ENCODE peak calls at places on chromosomes 3 and 15, in seven cellular contexts. B is H1, S is HEK293T, H is HCT116, L is K562, D is GM12878, Y is HepG2. F is an unnamed sample.

GRCh38 chr3:103136621-103137020 is 701.8 kb downstream of the ZPLD1 start:
- DNase-seq in B (no peak), S (no peak), H (no peak), L (no peak), D (no peak), Y (no peak), F (no peak)

GRCh38 chr15:68542771-68543544 is 35.8 kb upstream of the CORO2B start:
- DNase-seq in B (no peak), S (no peak), H (no peak), L (no peak), D (no peak), Y (peak; percentile 32), F (no peak)

GRCh38 chr15:72236381-72237285 is 5.6 kb upstream of the PKM start:
- DNase-seq in B (no peak), S (no peak), H (no peak), L (no peak), D (no peak), Y (no peak), F (no peak)

GRCh38 chr15:52924641-52925040 is 134.5 kb upstream of the ONECUT1 start:
- DNase-seq in B (no peak), S (no peak), H (no peak), L (no peak), D (no peak), Y (no peak), F (no peak)

GRCh38 chr15:64938192-64938591 is 26.5 kb downstream of the ANKDD1A start:
- DNase-seq in B (no peak), S (no peak), H (peak; percentile 21), L (no peak), D (no peak), Y (peak; percentile 77), F (no peak)

GRCh38 chr15:59074607-59075006 is 30.3 kb upstream of the CCNB2 start:
- DNase-seq in B (no peak), S (no peak), H (no peak), L (no peak), D (peak; percentile 5), Y (no peak), F (no peak)

GRCh38 chr3:35067750-35068149 is 571.6 kb upstream of the ARPP21 start:
- DNase-seq in B (no peak), S (no peak), H (no peak), L (no peak), D (no peak), Y (no peak), F (no peak)

GRCh38 chr3:194434503-194434902 is 35.4 kb upstream of the GP5 start:
- DNase-seq in B (no peak), S (no peak), H (no peak), L (no peak), D (no peak), Y (no peak), F (no peak)

GRCh38 chr15:31274496-31275330 is 51.9 kb upstream of the KLF13 start:
- DNase-seq in B (no peak), S (no peak), H (no peak), L (no peak), D (no peak), Y (peak; percentile 40), F (peak; percentile 10)

GRCh38 chr3:169085827-169086226 is 577.7 kb downstream of the MECOM start:
- DNase-seq in B (no peak), S (no peak), H (no peak), L (no peak), D (no peak), Y (no peak), F (no peak)

GRCh38 chr3:130393594-130393993 is 48.1 kb downstream of the COL6A5 start:
- DNase-seq in B (no peak), S (no peak), H (no peak), L (no peak), D (no peak), Y (no peak), F (no peak)

GRCh38 chr3:48702320-48702921 is 14.6 kb downstream of the IP6K2 start:
- DNase-seq in B (no peak), S (no peak), H (no peak), L (no peak), D (no peak), Y (no peak), F (no peak)

GRCh38 chr3:174425422-174425821 is 433.7 kb upstream of the NAALADL2 start:
- DNase-seq in B (no peak), S (no peak), H (no peak), L (no peak), D (no peak), Y (no peak), F (no peak)

GRCh38 chr3:179324270-179324754 is 1.5 kb downstream of the ZNF639 start:
- DNase-seq in B (no peak), S (no peak), H (no peak), L (peak; percentile 27), D (no peak), Y (no peak), F (no peak)

GRCh38 chr3:145812396-145812795 is 348.6 kb downstream of the PLOD2 start:
- DNase-seq in B (no peak), S (no peak), H (no peak), L (no peak), D (no peak), Y (no peak), F (no peak)

GRCh38 chr3:150759319-150759718 is 3.6 kb downstream of the SIAH2 start:
- DNase-seq in B (no peak), S (no peak), H (no peak), L (no peak), D (no peak), Y (no peak), F (no peak)

GRCh38 chr3:171954644-171955365 is 84.6 kb upstream of the FNDC3B start:
- DNase-seq in B (no peak), S (no peak), H (no peak), L (no peak), D (no peak), Y (peak; percentile 54), F (no peak)

GRCh38 chr3:94117729-94118128 is 54.9 kb downstream of the NSUN3 start:
- DNase-seq in B (no peak), S (no peak), H (no peak), L (no peak), D (no peak), Y (no peak), F (no peak)
- TF ChIP-seq SP1 in B (no peak), S (no peak), H (no peak), L (no peak), D (no peak), Y (no peak), F (no peak)

DNA sequence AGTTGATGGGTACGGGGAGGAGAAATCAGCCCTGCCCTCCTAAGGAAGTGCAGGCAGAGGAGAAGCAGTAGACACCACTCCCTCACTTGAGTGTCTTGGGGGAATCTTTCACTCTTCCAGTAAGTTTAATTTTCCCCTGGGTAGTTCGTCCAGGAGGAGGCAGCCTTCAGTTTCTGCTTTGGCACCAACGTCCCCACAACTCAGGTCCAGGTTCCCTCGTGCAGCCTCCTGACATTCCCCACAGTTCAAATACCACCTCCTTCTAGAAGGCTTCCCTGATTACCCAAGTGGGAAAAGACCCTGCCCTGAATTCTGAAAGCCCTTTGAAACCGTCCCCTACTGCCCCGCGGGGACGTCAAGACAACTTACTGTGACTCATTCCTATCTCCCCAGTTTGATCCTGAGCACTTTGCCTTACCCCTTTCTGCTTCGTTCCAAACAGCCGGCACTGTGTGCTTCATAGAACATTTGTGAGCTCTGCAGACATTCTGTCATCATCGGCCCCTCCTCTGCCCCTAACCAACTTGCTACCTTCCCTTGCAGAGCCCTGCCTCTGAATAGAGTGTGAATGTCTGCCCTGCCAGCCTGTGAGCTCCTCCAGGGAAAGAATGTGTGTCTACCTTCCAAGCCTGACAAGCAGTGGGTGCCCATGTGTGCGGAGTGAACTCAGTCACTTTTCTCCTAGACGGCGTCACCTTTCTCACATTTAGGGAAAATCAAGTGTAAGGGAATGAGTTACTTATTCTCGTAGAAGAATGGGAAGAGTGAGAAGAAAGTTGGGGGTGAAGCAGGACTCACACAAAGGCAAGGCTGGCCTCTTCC is 14.5 kb upstream of the SRP14 start:
- DNase-seq in B (no peak), S (no peak), H (no peak), L (no peak), D (no peak), Y (no peak), F (no peak)
- TF ChIP-seq SP1 in B (no peak), S (no peak), H (no peak), L (no peak), D (no peak), Y (no peak), F (no peak)

GRCh38 chr3:42736081-42736480 is 33.5 kb upstream of the HHATL start:
- DNase-seq in B (no peak), S (no peak), H (no peak), L (no peak), D (no peak), Y (no peak), F (no peak)

GRCh38 chr3:42735609-42736008 is 33.0 kb upstream of the HHATL start:
- DNase-seq in B (no peak), S (no peak), H (no peak), L (no peak), D (no peak), Y (no peak), F (no peak)

GRCh38 chr3:42733501-42734262 is 31.1 kb upstream of the HHATL start:
- DNase-seq in B (no peak), S (no peak), H (no peak), L (no peak), D (no peak), Y (no peak), F (no peak)

GRCh38 chr3:42734263-42734860 is 31.8 kb upstream of the HHATL start:
- DNase-seq in B (no peak), S (no peak), H (no peak), L (no peak), D (no peak), Y (no peak), F (no peak)

DNA sequence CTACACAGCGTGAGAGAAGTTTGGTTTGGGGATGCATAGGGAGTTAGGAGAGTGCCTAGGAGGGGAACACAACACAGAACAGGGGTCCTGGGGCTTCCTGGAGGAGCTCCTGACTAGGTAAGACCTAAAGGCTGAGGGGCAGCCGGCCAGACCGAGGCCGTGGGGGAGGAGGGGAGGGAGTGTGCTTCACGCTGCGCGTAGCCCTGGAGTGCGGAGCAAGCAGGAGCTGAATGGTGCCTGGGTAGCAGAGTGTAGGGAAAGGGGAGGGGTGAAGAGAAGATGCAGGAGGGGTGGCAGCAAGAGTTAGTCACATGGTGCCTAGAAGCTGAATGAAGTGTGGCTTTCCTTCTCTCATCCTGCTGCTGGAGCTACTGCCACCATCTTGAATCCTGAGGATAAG is 32.4 kb upstream of the HHATL start:
- DNase-seq in B (no peak), S (no peak), H (no peak), L (no peak), D (no peak), Y (no peak), F (no peak)
- TF ChIP-seq SP1 in B (no peak), S (no peak), H (no peak), L (no peak), D (no peak), Y (no peak), F (no peak)

GRCh38 chr3:113264741-113265140 is 53.4 kb downstream of the BOC start:
- DNase-seq in B (no peak), S (no peak), H (no peak), L (no peak), D (no peak), Y (no peak), F (no peak)

GRCh38 chr3:113261996-113262665 is 50.8 kb downstream of the BOC start:
- DNase-seq in B (no peak), S (no peak), H (no peak), L (no peak), D (no peak), Y (peak; percentile 15), F (no peak)

GRCh38 chr3:113265281-113265680 is 53.9 kb downstream of the BOC start:
- DNase-seq in B (no peak), S (no peak), H (no peak), L (no peak), D (no peak), Y (no peak), F (no peak)

GRCh38 chr3:113263020-113263419 is 51.7 kb downstream of the BOC start:
- DNase-seq in B (no peak), S (no peak), H (no peak), L (no peak), D (no peak), Y (no peak), F (no peak)

GRCh38 chr3:113264249-113264648 is 52.9 kb downstream of the BOC start:
- DNase-seq in B (peak; percentile 36), S (no peak), H (no peak), L (no peak), D (no peak), Y (no peak), F (peak; percentile 58)
- TF ChIP-seq SP1 in B (no peak), S (no peak), H (no peak), L (no peak), D (no peak), Y (no peak), F (no peak)